ENCODE peak calls at places on chromosome 18, in nine cellular contexts. R, F, Z, D, J, W, G, U and T are unnamed samples.

GRCh38 chr18:79528296-79528695 is 132.6 kb downstream of the NFATC1 start:
- DNase-seq in F (no peak), J (no peak), U (no peak), G (no peak), R (peak), D (no peak), W (no peak), Z (no peak), T (no peak)

GRCh38 chr18:72114801-72115594 is 429.1 kb downstream of the CBLN2 start:
- DNase-seq in J (no peak), R (no peak), Z (no peak), D (no peak), U (no peak), W (no peak), G (no peak), F (no peak), T (no peak)

GRCh38 chr18:70243131-70243530 is 37.6 kb upstream of the RTTN start:
- DNase-seq in D (no peak), J (no peak), G (no peak), Z (no peak), F (no peak), U (no peak), W (peak), R (no peak), T (no peak)

GRCh38 chr18:25931126-25931525 is 159.3 kb downstream of the SS18 start:
- DNase-seq in G (no peak), F (no peak), D (no peak), W (no peak), J (no peak), U (no peak), Z (no peak), R (no peak), T (no peak)

GRCh38 chr18:11548940-11549551 is 60.4 kb upstream of the SLC35G4 start:
- DNase-seq in W (no peak), U (no peak), R (no peak), F (no peak), J (no peak), Z (no peak), D (no peak), G (no peak), T (no peak)

GRCh38 chr18:27668126-27668525 is 483.0 kb upstream of the CHST9 start:
- DNase-seq in Z (no peak), U (peak), J (no peak), F (no peak), D (no peak), W (no peak), G (no peak), R (no peak), T (no peak)

GRCh38 chr18:35413163-35413511 is 36.0 kb upstream of the ZNF396 start:
- DNase-seq in D (no peak), W (no peak), Z (no peak), R (no peak), J (no peak), G (no peak), U (no peak), F (no peak), T (no peak)

GRCh38 chr18:3060667-3061580 is 48.0 kb upstream of the LPIN2 start:
- DNase-seq in F (no peak), R (no peak), G (no peak), D (no peak), J (no peak), W (no peak), Z (no peak), U (no peak), T (no peak)

GRCh38 chr18:52459890-52460289 is 119.9 kb downstream of the DCC start:
- DNase-seq in W (no peak), U (no peak), G (no peak), Z (no peak), J (no peak), R (no peak), D (no peak), F (no peak), T (no peak)

GRCh38 chr18:31555971-31556747 is 35.5 kb upstream of the TTR start:
- DNase-seq in U (peak), G (peak), R (peak), F (peak), W (peak), Z (no peak), J (peak), D (peak), T (peak)

GRCh38 chr18:36496022-36496421 is 198.5 kb downstream of the FHOD3 start:
- DNase-seq in J (no peak), Z (no peak), F (no peak), W (peak), U (no peak), G (peak), D (no peak), R (no peak), T (no peak)

GRCh38 chr18:12652861-12653401 is 5.0 kb downstream of the SPIRE1 start:
- DNase-seq in U (peak), R (no peak), W (peak), F (no peak), Z (no peak), J (no peak), D (no peak), G (peak), T (peak)